ENCODE peak calls at places on chromosomes 4 and X, in six cellular contexts. One of them, this sample, is unnamed.
A peak's percentile ranks its signal among the peaks of the same experiment; 100 is the strongest.

GRCh38 chrX:69093960-69094935 is 71.0 kb downstream of the PJA1 start:
- DNase-seq in activated T-cell treated with anti-CD3 and anti-CD28 coated beads for 48 hours: peak; percentile 2
- DNase-seq in mucosa of descending colon: peak; percentile 45
- DNase-seq in activated T-helper 1 cell treated with anti-CD3 and anti-CD28 coated beads, Interleukin-12 subunit alpha, Interleukin-12 subunit beta, Interleukin-2, Interleukin-4 antibody, amounts not matched to agents 30 ng/mL and 10 ng/mL and 1 ng/mL, durations not matched to agents 14 hours and 24 hours and 36 hours: peak; percentile 1
- DNase-seq in mucosa of gallbladder: peak; percentile 40
- DNase-seq in OCI-LY7: peak; percentile 52
- DNase-seq in this sample: peak; percentile 72

GRCh38 chr4:121697626-121698025 is 846 bp upstream of the ANXA5 start:
- DNase-seq in activated T-cell treated with anti-CD3 and anti-CD28 coated beads for 48 hours: no peak
- DNase-seq in mucosa of descending colon: peak; percentile 9
- DNase-seq in activated T-helper 1 cell treated with anti-CD3 and anti-CD28 coated beads, Interleukin-12 subunit alpha, Interleukin-12 subunit beta, Interleukin-2, Interleukin-4 antibody, amounts not matched to agents 30 ng/mL and 10 ng/mL and 1 ng/mL, durations not matched to agents 14 hours and 24 hours and 36 hours: no peak
- DNase-seq in mucosa of gallbladder: no peak
- DNase-seq in OCI-LY7: no peak
- DNase-seq in this sample: no peak

GRCh38 chr4:77817304-77818076 is 1.7 kb downstream of the CNOT6L start:
- DNase-seq in activated T-cell treated with anti-CD3 and anti-CD28 coated beads for 48 hours: no peak
- DNase-seq in mucosa of descending colon: peak; percentile 58
- DNase-seq in activated T-helper 1 cell treated with anti-CD3 and anti-CD28 coated beads, Interleukin-12 subunit alpha, Interleukin-12 subunit beta, Interleukin-2, Interleukin-4 antibody, amounts not matched to agents 30 ng/mL and 10 ng/mL and 1 ng/mL, durations not matched to agents 14 hours and 24 hours and 36 hours: no peak
- DNase-seq in mucosa of gallbladder: peak; percentile 26
- DNase-seq in OCI-LY7: peak; percentile 73
- DNase-seq in this sample: no peak

GRCh38 chrX:143296521-143296920 is 220.8 kb downstream of the SPANXN3 start:
- DNase-seq in activated T-cell treated with anti-CD3 and anti-CD28 coated beads for 48 hours: no peak
- DNase-seq in mucosa of descending colon: no peak
- DNase-seq in activated T-helper 1 cell treated with anti-CD3 and anti-CD28 coated beads, Interleukin-12 subunit alpha, Interleukin-12 subunit beta, Interleukin-2, Interleukin-4 antibody, amounts not matched to agents 30 ng/mL and 10 ng/mL and 1 ng/mL, durations not matched to agents 14 hours and 24 hours and 36 hours: no peak
- DNase-seq in mucosa of gallbladder: no peak
- DNase-seq in OCI-LY7: no peak
- DNase-seq in this sample: no peak

GRCh38 chr4:5066101-5066500 is 14.8 kb downstream of the STK32B start:
- DNase-seq in activated T-cell treated with anti-CD3 and anti-CD28 coated beads for 48 hours: no peak
- DNase-seq in mucosa of descending colon: no peak
- DNase-seq in activated T-helper 1 cell treated with anti-CD3 and anti-CD28 coated beads, Interleukin-12 subunit alpha, Interleukin-12 subunit beta, Interleukin-2, Interleukin-4 antibody, amounts not matched to agents 30 ng/mL and 10 ng/mL and 1 ng/mL, durations not matched to agents 14 hours and 24 hours and 36 hours: no peak
- DNase-seq in mucosa of gallbladder: no peak
- DNase-seq in OCI-LY7: no peak
- DNase-seq in this sample: no peak

GRCh38 chrX:107678957-107679740 is 50.8 kb downstream of the PRPS1 start:
- DNase-seq in activated T-cell treated with anti-CD3 and anti-CD28 coated beads for 48 hours: peak; percentile 49
- DNase-seq in mucosa of descending colon: peak; percentile 68
- DNase-seq in activated T-helper 1 cell treated with anti-CD3 and anti-CD28 coated beads, Interleukin-12 subunit alpha, Interleukin-12 subunit beta, Interleukin-2, Interleukin-4 antibody, amounts not matched to agents 30 ng/mL and 10 ng/mL and 1 ng/mL, durations not matched to agents 14 hours and 24 hours and 36 hours: peak; percentile 64
- DNase-seq in mucosa of gallbladder: peak; percentile 68
- DNase-seq in OCI-LY7: peak; percentile 67
- DNase-seq in this sample: peak; percentile 26

GRCh38 chrX:41491267-41492004 is 44.3 kb downstream of the NYX start:
- DNase-seq in activated T-cell treated with anti-CD3 and anti-CD28 coated beads for 48 hours: no peak
- DNase-seq in mucosa of descending colon: peak; percentile 8
- DNase-seq in activated T-helper 1 cell treated with anti-CD3 and anti-CD28 coated beads, Interleukin-12 subunit alpha, Interleukin-12 subunit beta, Interleukin-2, Interleukin-4 antibody, amounts not matched to agents 30 ng/mL and 10 ng/mL and 1 ng/mL, durations not matched to agents 14 hours and 24 hours and 36 hours: no peak
- DNase-seq in mucosa of gallbladder: no peak
- DNase-seq in OCI-LY7: no peak
- DNase-seq in this sample: peak; percentile 60

GRCh38 chr4:177051473-177052060 is 258.1 kb upstream of the NEIL3 start:
- DNase-seq in activated T-cell treated with anti-CD3 and anti-CD28 coated beads for 48 hours: no peak
- DNase-seq in mucosa of descending colon: peak; percentile 49
- DNase-seq in activated T-helper 1 cell treated with anti-CD3 and anti-CD28 coated beads, Interleukin-12 subunit alpha, Interleukin-12 subunit beta, Interleukin-2, Interleukin-4 antibody, amounts not matched to agents 30 ng/mL and 10 ng/mL and 1 ng/mL, durations not matched to agents 14 hours and 24 hours and 36 hours: peak; percentile 4
- DNase-seq in mucosa of gallbladder: peak; percentile 20
- DNase-seq in OCI-LY7: peak; percentile 51
- DNase-seq in this sample: peak; percentile 3

GRCh38 chrX:39222361-39223113 is 421.3 kb downstream of the MID1IP1 start:
- DNase-seq in activated T-cell treated with anti-CD3 and anti-CD28 coated beads for 48 hours: no peak
- DNase-seq in mucosa of descending colon: no peak
- DNase-seq in activated T-helper 1 cell treated with anti-CD3 and anti-CD28 coated beads, Interleukin-12 subunit alpha, Interleukin-12 subunit beta, Interleukin-2, Interleukin-4 antibody, amounts not matched to agents 30 ng/mL and 10 ng/mL and 1 ng/mL, durations not matched to agents 14 hours and 24 hours and 36 hours: no peak
- DNase-seq in mucosa of gallbladder: no peak
- DNase-seq in OCI-LY7: no peak
- DNase-seq in this sample: no peak

GRCh38 chr4:7660640-7661039 is 225.9 kb upstream of the PSAPL1 start:
- DNase-seq in activated T-cell treated with anti-CD3 and anti-CD28 coated beads for 48 hours: no peak
- DNase-seq in mucosa of descending colon: no peak
- DNase-seq in activated T-helper 1 cell treated with anti-CD3 and anti-CD28 coated beads, Interleukin-12 subunit alpha, Interleukin-12 subunit beta, Interleukin-2, Interleukin-4 antibody, amounts not matched to agents 30 ng/mL and 10 ng/mL and 1 ng/mL, durations not matched to agents 14 hours and 24 hours and 36 hours: no peak
- DNase-seq in mucosa of gallbladder: no peak
- DNase-seq in OCI-LY7: no peak
- DNase-seq in this sample: no peak

GRCh38 chr4:142248946-142249345 is 597.2 kb downstream of the INPP4B start:
- DNase-seq in activated T-cell treated with anti-CD3 and anti-CD28 coated beads for 48 hours: no peak
- DNase-seq in mucosa of descending colon: no peak
- DNase-seq in activated T-helper 1 cell treated with anti-CD3 and anti-CD28 coated beads, Interleukin-12 subunit alpha, Interleukin-12 subunit beta, Interleukin-2, Interleukin-4 antibody, amounts not matched to agents 30 ng/mL and 10 ng/mL and 1 ng/mL, durations not matched to agents 14 hours and 24 hours and 36 hours: no peak
- DNase-seq in mucosa of gallbladder: no peak
- DNase-seq in OCI-LY7: no peak
- DNase-seq in this sample: peak; percentile 73

This sample was measured in hepatic stellate cell.